ENCODE peak calls at places on chromosomes 11 and 22, in four cellular contexts. L, F, P and X are unnamed samples.

GRCh38 chr11:46718155-46719019 is 626 bp upstream of the F2 start:
- DNase-seq in L (peak), F (no peak), P (no peak), X (no peak)

GRCh38 chr22:36510384-36510783 is 3.5 kb upstream of the FOXRED2 start:
- DNase-seq in L (no peak), F (no peak), P (no peak), X (no peak)

GRCh38 chr11:57680552-57680874 is 12.6 kb downstream of the ZDHHC5 start:
- DNase-seq in L (no peak), F (no peak), P (no peak), X (no peak)

GRCh38 chr11:113695207-113695606 is 10.9 kb downstream of the TMPRSS5 start:
- DNase-seq in L (no peak), F (no peak), P (no peak), X (no peak)

GRCh38 chr11:130389315-130389935 is 39.0 kb downstream of the ADAMTS8 start:
- DNase-seq in L (no peak), F (no peak), P (no peak), X (no peak)

GRCh38 chr11:208177-208916 is 839 bp downstream of the RIC8A start:
- DNase-seq in L (peak), F (peak), P (no peak), X (peak)

GRCh38 chr11:133425245-133425644 is 107.1 kb downstream of the OPCML start:
- DNase-seq in L (no peak), F (no peak), P (no peak), X (no peak)

GRCh38 chr22:26942301-26942927 is 285.0 kb downstream of the MIAT start:
- DNase-seq in L (no peak), F (no peak), P (no peak), X (no peak)

GRCh38 chr22:50702261-50702671 is 29.6 kb downstream of the SHANK3 start:
- DNase-seq in L (no peak), F (no peak), P (no peak), X (peak)

GRCh38 chr22:42294034-42294985 is 23.9 kb upstream of the TCF20 start:
- DNase-seq in L (peak), F (peak), P (no peak), X (peak)

GRCh38 chr11:198236-198806 is 5.4 kb downstream of the SCGB1C1 start:
- DNase-seq in L (no peak), F (no peak), P (no peak), X (no peak)

GRCh38 chr11:67315325-67315909 is 12.1 kb downstream of the SSH3 start:
- DNase-seq in L (no peak), F (no peak), P (no peak), X (no peak)

GRCh38 chr11:117828641-117829368 is 4.3 kb upstream of the FXYD2 start:
- DNase-seq in L (no peak), F (peak), P (no peak), X (no peak)

GRCh38 chr11:18393581-18394299 is 623 bp upstream of the LDHA start:
- DNase-seq in L (no peak), F (no peak), P (no peak), X (no peak)

GRCh38 chr11:57539342-57539741 is 1.9 kb downstream of the SMTNL1 start:
- DNase-seq in L (no peak), F (no peak), P (no peak), X (no peak)

GRCh38 chr11:112321521-112322172 is 61.0 kb upstream of the PLET1 start:
- DNase-seq in L (peak), F (no peak), P (peak), X (no peak)
- TF ChIP-seq CBFB in L (no peak), F (no peak), P (no peak), X (no peak)

DNA sequence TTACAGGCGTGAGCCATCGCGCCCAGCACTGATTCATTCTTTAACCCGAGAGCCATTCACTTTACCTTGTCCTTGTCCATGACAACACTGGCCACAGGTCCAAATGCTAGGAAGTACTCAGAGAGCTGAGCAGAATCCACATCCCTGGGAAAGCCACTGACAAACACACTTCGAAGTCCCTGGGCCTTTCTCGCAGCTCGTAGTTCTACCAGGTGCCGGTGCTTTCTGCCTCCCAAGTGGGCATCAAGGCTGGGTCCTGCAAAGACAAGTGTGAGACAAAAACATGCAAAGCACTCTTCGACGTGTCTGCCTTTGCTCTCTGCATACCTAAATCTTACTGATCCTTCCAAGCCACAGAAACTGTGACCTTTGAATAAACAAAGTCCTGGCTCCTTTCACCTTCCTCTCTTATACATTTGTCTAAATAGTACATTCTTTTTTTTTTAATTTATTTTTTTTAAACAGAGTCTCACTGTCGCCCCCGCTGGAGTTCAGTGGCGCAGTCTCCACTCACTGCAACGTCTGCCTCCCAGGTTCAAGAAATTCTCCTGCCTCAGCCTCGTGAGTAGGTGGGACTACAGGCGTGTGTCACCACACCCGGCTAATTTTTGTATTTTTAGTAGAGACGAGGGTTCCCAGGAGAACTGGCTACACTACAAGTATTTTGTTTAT is 2.2 kb downstream of the TUT1 start:
- DNase-seq in L (no peak), F (no peak), P (no peak), X (no peak)
- TF ChIP-seq CREB1 in L (no peak), F (no peak), P (no peak), X (no peak)

DNA sequence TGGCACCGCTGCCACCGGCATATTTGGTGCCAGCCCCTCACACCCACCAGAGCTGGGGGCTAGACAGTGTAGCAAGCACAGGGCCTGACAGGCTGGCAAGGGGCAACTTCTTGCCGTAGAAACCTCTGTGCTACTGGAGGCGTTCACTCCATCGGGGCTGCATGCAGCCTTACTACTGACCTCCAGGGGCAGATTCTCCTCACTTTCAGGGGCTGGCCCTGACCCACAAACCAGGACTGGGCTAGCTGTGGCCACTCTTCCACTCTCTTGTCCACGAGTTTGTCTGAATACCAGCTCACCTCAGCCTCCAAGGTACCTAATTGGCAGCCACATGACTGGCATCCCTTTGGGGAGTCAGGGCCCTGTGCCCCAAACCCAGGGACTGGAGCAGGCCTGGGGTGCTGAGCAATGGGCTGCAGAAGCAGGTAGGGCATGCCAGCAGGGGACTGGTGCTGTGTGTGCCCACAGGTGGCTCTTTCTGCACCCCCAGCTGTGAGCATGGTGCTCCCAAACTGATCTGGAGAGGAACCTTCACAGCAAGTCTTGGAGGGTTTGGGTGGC is 2.1 kb upstream of the LMO1 start:
- DNase-seq in L (no peak), F (peak), P (no peak), X (peak)
- TF ChIP-seq CBFB in L (no peak), F (no peak), P (no peak), X (no peak)

DNA sequence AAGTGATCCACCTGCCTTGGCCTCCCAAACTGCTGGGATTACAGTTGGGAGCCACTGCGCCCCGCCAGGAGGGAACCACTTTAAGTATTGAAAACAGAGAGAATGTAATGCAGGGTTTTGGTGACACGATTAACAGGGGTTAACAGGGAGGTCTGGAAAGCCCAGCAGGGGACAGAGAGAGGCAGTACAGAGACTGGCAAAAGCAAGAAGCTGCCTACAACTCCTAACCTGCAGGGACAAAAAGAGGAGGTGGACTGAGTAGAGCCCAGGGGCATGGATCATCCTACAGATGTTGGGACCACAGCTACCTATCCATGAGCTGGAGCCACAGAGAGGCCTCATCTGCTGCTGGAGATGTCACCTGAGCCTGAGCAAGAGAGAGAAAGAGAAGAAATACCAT is 1.7 kb upstream of the SPINDOC start:
- DNase-seq in L (no peak), F (no peak), P (no peak), X (no peak)
- TF ChIP-seq CREB1 in L (no peak), F (no peak), P (no peak), X (no peak)

GRCh38 chr11:128524172-128524571 is 63.2 kb downstream of the ETS1 start:
- DNase-seq in L (no peak), F (no peak), P (no peak), X (no peak)

GRCh38 chr11:128522943-128523518 is 64.3 kb downstream of the ETS1 start:
- DNase-seq in L (no peak), F (no peak), P (no peak), X (no peak)

GRCh38 chr11:128527046-128527445 is 60.3 kb downstream of the ETS1 start:
- DNase-seq in L (no peak), F (no peak), P (no peak), X (no peak)

GRCh38 chr11:128523616-128524015 is 63.7 kb downstream of the ETS1 start:
- DNase-seq in L (no peak), F (no peak), P (no peak), X (no peak)

GRCh38 chr11:128525411-128526243 is 61.7 kb downstream of the ETS1 start:
- DNase-seq in L (no peak), F (no peak), P (no peak), X (no peak)
- TF ChIP-seq CBFB in L (no peak), F (no peak), P (no peak), X (no peak)

GRCh38 chr11:132396318-132396717 is 1025.9 kb downstream of the NTM start:
- DNase-seq in L (no peak), F (no peak), P (no peak), X (no peak)

GRCh38 chr11:132405728-132406127 is 1035.3 kb downstream of the NTM start:
- DNase-seq in L (no peak), F (no peak), P (no peak), X (peak)

DNA sequence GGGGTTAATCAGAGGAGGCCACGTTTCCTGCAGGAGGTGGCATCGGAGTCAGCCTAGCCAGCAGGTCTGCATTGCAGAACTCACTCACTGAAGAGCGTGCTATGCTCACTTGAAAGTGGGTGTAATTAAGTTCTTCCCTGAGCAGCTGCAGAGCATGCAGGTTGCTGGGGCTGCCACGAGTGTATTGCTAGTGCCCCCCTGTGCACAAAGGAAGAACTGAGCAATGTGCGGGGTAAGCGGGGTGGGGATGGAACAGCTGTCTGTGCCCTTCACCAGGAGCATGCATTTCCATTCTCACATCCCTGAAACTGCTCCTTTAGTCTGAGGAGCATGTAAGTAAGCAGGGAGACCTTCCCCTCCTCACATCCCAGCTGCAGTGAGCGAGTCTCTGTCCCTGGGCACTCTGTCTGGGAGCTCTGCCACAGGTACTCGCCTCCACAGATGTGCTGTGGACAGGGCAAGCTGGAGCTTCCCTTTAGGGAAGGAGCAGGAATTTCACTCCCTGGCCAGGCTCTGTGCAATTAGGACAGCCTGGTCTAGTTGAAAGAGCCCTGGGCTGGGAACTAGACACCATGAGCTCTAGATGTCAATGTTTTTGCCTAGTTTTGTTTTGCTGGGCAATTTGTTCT is 1031.8 kb downstream of the NTM start:
- DNase-seq in L (no peak), F (no peak), P (peak), X (peak)
- TF ChIP-seq CREB1 in L (no peak), F (no peak), P (no peak), X (no peak)

GRCh38 chr11:65900125-65900898 is at the start of gene FOSL1:
- DNase-seq in L (peak), F (peak), P (peak), X (peak)

GRCh38 chr11:65903715-65904114 is 3.5 kb upstream of the FOSL1 start:
- DNase-seq in L (no peak), F (no peak), P (no peak), X (no peak)

GRCh38 chr11:65906602-65907001 is 6.4 kb upstream of the FOSL1 start:
- DNase-seq in L (no peak), F (peak), P (no peak), X (no peak)

GRCh38 chr11:65900899-65901180 is 652 bp upstream of the FOSL1 start:
- DNase-seq in L (no peak), F (no peak), P (no peak), X (no peak)

DNA sequence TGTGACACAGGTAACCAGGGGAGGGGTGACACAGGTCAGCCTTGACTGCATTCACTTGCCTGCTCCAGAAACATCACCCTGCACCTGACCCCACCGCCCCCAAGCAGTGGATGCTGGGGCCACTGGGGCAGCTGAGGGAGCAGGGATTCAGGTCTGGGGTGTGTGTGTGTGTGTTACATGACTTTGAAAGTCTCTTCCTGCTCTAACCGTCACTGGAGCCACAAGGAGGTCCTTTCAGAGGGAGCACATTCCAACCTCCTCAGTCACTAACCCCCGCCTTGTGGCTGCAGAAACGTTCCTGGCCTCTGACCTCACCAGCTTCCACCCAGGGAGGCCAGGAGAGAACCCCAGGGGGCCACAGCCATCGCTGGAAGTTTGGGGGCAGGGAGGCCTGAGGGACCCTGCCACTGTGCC is 2.9 kb upstream of the FOSL1 start:
- DNase-seq in L (peak), F (peak), P (no peak), X (no peak)
- TF ChIP-seq CBFB in L (no peak), F (no peak), P (no peak), X (no peak)

GRCh38 chr11:75949023-75949672 is 134.1 kb downstream of the UVRAG start:
- DNase-seq in L (no peak), F (no peak), P (no peak), X (no peak)
- TF ChIP-seq CREB1 in L (no peak), F (no peak), P (no peak), X (no peak)

GRCh38 chr11:100632970-100633452 is 54.1 kb upstream of the ARHGAP42 start:
- DNase-seq in L (peak), F (no peak), P (no peak), X (no peak)
- TF ChIP-seq CBFB in L (no peak), F (no peak), P (no peak), X (no peak)

GRCh38 chr11:82829101-82829500 is 71.1 kb downstream of the PRCP start:
- DNase-seq in L (no peak), F (no peak), P (no peak), X (no peak)
- TF ChIP-seq CREB1 in L (no peak), F (no peak), P (no peak), X (no peak)